ENCODE peak calls at places on chromosomes 1 and 21, in seven cellular contexts. One of them, this sample, is unnamed.

GRCh38 chr21:27813750-27814149 is 846.9 kb upstream of the ADAMTS5 start:
- ATAC-seq in activated naive CD8-positive, alpha-beta T cell treated with anti-CD3 and anti-CD28 coated beads, Interleukin-2, amount 50 U/mL, for 24 hours: no peak
- ATAC-seq in stimulated activated naive CD8-positive, alpha-beta T cell treated with anti-CD3 and anti-CD28 coated beads, Interleukin-15, amount 100 ng/mL, for 72 hours: no peak
- ATAC-seq in CD8-positive, alpha-beta T cell: no peak
- ATAC-seq in activated CD8-positive, alpha-beta T cell treated with anti-CD3 and anti-CD28 coated beads, Interleukin-2, amount 10 ng/mL, durations not matched to agents 7 days and 5 days: no peak
- ATAC-seq in sciatic nerve: peak
- ATAC-seq in lower lobe of right lung: no peak
- ATAC-seq in this sample: no peak

GRCh38 chr21:42002421-42002958 is 7.7 kb downstream of the ZBTB21 start:
- ATAC-seq in sciatic nerve: no peak
- ATAC-seq in lower lobe of right lung: no peak
- ATAC-seq in CD8-positive, alpha-beta T cell: peak
- ATAC-seq in activated naive CD8-positive, alpha-beta T cell treated with anti-CD3 and anti-CD28 coated beads, Interleukin-2, amount 50 U/mL, for 24 hours: peak
- ATAC-seq in stimulated activated naive CD8-positive, alpha-beta T cell treated with anti-CD3 and anti-CD28 coated beads, Interleukin-15, amount 100 ng/mL, for 72 hours: peak
- ATAC-seq in activated CD8-positive, alpha-beta T cell treated with anti-CD3 and anti-CD28 coated beads, Interleukin-2, amount 10 ng/mL, durations not matched to agents 7 days and 5 days: peak
- ATAC-seq in this sample: peak

GRCh38 chr1:180953291-180953747 is 40.6 kb downstream of the KIAA1614 start:
- ATAC-seq in activated CD8-positive, alpha-beta T cell treated with anti-CD3 and anti-CD28 coated beads, Interleukin-2, amount 10 ng/mL, durations not matched to agents 7 days and 5 days: no peak
- ATAC-seq in activated naive CD8-positive, alpha-beta T cell treated with anti-CD3 and anti-CD28 coated beads, Interleukin-2, amount 50 U/mL, for 24 hours: no peak
- ATAC-seq in stimulated activated naive CD8-positive, alpha-beta T cell treated with anti-CD3 and anti-CD28 coated beads, Interleukin-15, amount 100 ng/mL, for 72 hours: peak
- ATAC-seq in lower lobe of right lung: peak
- ATAC-seq in CD8-positive, alpha-beta T cell: no peak
- ATAC-seq in sciatic nerve: no peak
- ATAC-seq in this sample: no peak

GRCh38 chr1:10682449-10683365 is 113.7 kb downstream of the CASZ1 start:
- ATAC-seq in activated CD8-positive, alpha-beta T cell treated with anti-CD3 and anti-CD28 coated beads, Interleukin-2, amount 10 ng/mL, durations not matched to agents 7 days and 5 days: no peak
- ATAC-seq in sciatic nerve: no peak
- ATAC-seq in activated naive CD8-positive, alpha-beta T cell treated with anti-CD3 and anti-CD28 coated beads, Interleukin-2, amount 50 U/mL, for 24 hours: no peak
- ATAC-seq in stimulated activated naive CD8-positive, alpha-beta T cell treated with anti-CD3 and anti-CD28 coated beads, Interleukin-15, amount 100 ng/mL, for 72 hours: no peak
- ATAC-seq in lower lobe of right lung: no peak
- ATAC-seq in CD8-positive, alpha-beta T cell: no peak
- ATAC-seq in this sample: no peak

GRCh38 chr1:66526036-66526435 is 7.9 kb upstream of the SGIP1 start:
- ATAC-seq in lower lobe of right lung: no peak
- ATAC-seq in sciatic nerve: no peak
- ATAC-seq in activated naive CD8-positive, alpha-beta T cell treated with anti-CD3 and anti-CD28 coated beads, Interleukin-2, amount 50 U/mL, for 24 hours: no peak
- ATAC-seq in CD8-positive, alpha-beta T cell: no peak
- ATAC-seq in stimulated activated naive CD8-positive, alpha-beta T cell treated with anti-CD3 and anti-CD28 coated beads, Interleukin-15, amount 100 ng/mL, for 72 hours: no peak
- ATAC-seq in activated CD8-positive, alpha-beta T cell treated with anti-CD3 and anti-CD28 coated beads, Interleukin-2, amount 10 ng/mL, durations not matched to agents 7 days and 5 days: no peak
- ATAC-seq in this sample: no peak

GRCh38 chr21:41491412-41491811 is 16.5 kb downstream of the TMPRSS2 start:
- ATAC-seq in stimulated activated naive CD8-positive, alpha-beta T cell treated with anti-CD3 and anti-CD28 coated beads, Interleukin-15, amount 100 ng/mL, for 72 hours: no peak
- ATAC-seq in lower lobe of right lung: no peak
- ATAC-seq in CD8-positive, alpha-beta T cell: no peak
- ATAC-seq in activated CD8-positive, alpha-beta T cell treated with anti-CD3 and anti-CD28 coated beads, Interleukin-2, amount 10 ng/mL, durations not matched to agents 7 days and 5 days: no peak
- ATAC-seq in sciatic nerve: no peak
- ATAC-seq in activated naive CD8-positive, alpha-beta T cell treated with anti-CD3 and anti-CD28 coated beads, Interleukin-2, amount 50 U/mL, for 24 hours: no peak
- ATAC-seq in this sample: no peak

GRCh38 chr1:58929667-58930325 is 145.9 kb upstream of the JUN start:
- ATAC-seq in activated CD8-positive, alpha-beta T cell treated with anti-CD3 and anti-CD28 coated beads, Interleukin-2, amount 10 ng/mL, durations not matched to agents 7 days and 5 days: peak
- ATAC-seq in stimulated activated naive CD8-positive, alpha-beta T cell treated with anti-CD3 and anti-CD28 coated beads, Interleukin-15, amount 100 ng/mL, for 72 hours: peak
- ATAC-seq in lower lobe of right lung: no peak
- ATAC-seq in sciatic nerve: no peak
- ATAC-seq in activated naive CD8-positive, alpha-beta T cell treated with anti-CD3 and anti-CD28 coated beads, Interleukin-2, amount 50 U/mL, for 24 hours: peak
- ATAC-seq in CD8-positive, alpha-beta T cell: peak
- ATAC-seq in this sample: peak

GRCh38 chr1:168939947-168940223 is 166.6 kb upstream of the ATP1B1 start:
- ATAC-seq in CD8-positive, alpha-beta T cell: no peak
- ATAC-seq in activated naive CD8-positive, alpha-beta T cell treated with anti-CD3 and anti-CD28 coated beads, Interleukin-2, amount 50 U/mL, for 24 hours: no peak
- ATAC-seq in activated CD8-positive, alpha-beta T cell treated with anti-CD3 and anti-CD28 coated beads, Interleukin-2, amount 10 ng/mL, durations not matched to agents 7 days and 5 days: no peak
- ATAC-seq in sciatic nerve: no peak
- ATAC-seq in lower lobe of right lung: no peak
- ATAC-seq in stimulated activated naive CD8-positive, alpha-beta T cell treated with anti-CD3 and anti-CD28 coated beads, Interleukin-15, amount 100 ng/mL, for 72 hours: no peak
- ATAC-seq in this sample: no peak

GRCh38 chr1:6288674-6289073 is 27.8 kb upstream of the GPR153 start:
- ATAC-seq in lower lobe of right lung: peak
- ATAC-seq in sciatic nerve: no peak
- ATAC-seq in activated CD8-positive, alpha-beta T cell treated with anti-CD3 and anti-CD28 coated beads, Interleukin-2, amount 10 ng/mL, durations not matched to agents 7 days and 5 days: no peak
- ATAC-seq in activated naive CD8-positive, alpha-beta T cell treated with anti-CD3 and anti-CD28 coated beads, Interleukin-2, amount 50 U/mL, for 24 hours: no peak
- ATAC-seq in CD8-positive, alpha-beta T cell: no peak
- ATAC-seq in stimulated activated naive CD8-positive, alpha-beta T cell treated with anti-CD3 and anti-CD28 coated beads, Interleukin-15, amount 100 ng/mL, for 72 hours: no peak
- ATAC-seq in this sample: no peak

GRCh38 chr1:202966006-202966904 is 802 bp downstream of the CYB5R1 start:
- ATAC-seq in lower lobe of right lung: peak
- ATAC-seq in activated CD8-positive, alpha-beta T cell treated with anti-CD3 and anti-CD28 coated beads, Interleukin-2, amount 10 ng/mL, durations not matched to agents 7 days and 5 days: no peak
- ATAC-seq in activated naive CD8-positive, alpha-beta T cell treated with anti-CD3 and anti-CD28 coated beads, Interleukin-2, amount 50 U/mL, for 24 hours: no peak
- ATAC-seq in CD8-positive, alpha-beta T cell: no peak
- ATAC-seq in stimulated activated naive CD8-positive, alpha-beta T cell treated with anti-CD3 and anti-CD28 coated beads, Interleukin-15, amount 100 ng/mL, for 72 hours: no peak
- ATAC-seq in sciatic nerve: peak
- ATAC-seq in this sample: no peak